ENCODE peak calls at places on chromosomes 7 and 10, in seven cellular contexts. J, Z, S, L, N, T and Y are unnamed samples.

GRCh38 chr7:1825877-1826741 is 156.0 kb downstream of the ELFN1 start:
- DNase-seq in J (no peak), Z (no peak), S (no peak), L (no peak), N (no peak), T (no peak), Y (no peak)

GRCh38 chr7:157150825-157151412 is 12.2 kb downstream of the UBE3C start:
- DNase-seq in J (peak; percentile 61), Z (no peak), S (no peak), L (no peak), N (no peak), T (no peak), Y (no peak)

GRCh38 chr10:101838416-101838970 is 5.1 kb downstream of the KCNIP2 start:
- DNase-seq in J (no peak), Z (no peak), S (no peak), L (no peak), N (no peak), T (no peak), Y (no peak)

GRCh38 chr7:157006829-157007469 is 3.5 kb downstream of the MNX1 start:
- DNase-seq in J (no peak), Z (no peak), S (no peak), L (no peak), N (no peak), T (no peak), Y (no peak)

GRCh38 chr10:72087969-72088878 is at the start of gene SPOCK2:
- DNase-seq in J (no peak), Z (no peak), S (no peak), L (peak; percentile 75), N (no peak), T (peak; percentile 53), Y (peak; percentile 60)

GRCh38 chr10:97849101-97849490 is 547 bp upstream of the GOLGA7B start:
- DNase-seq in J (no peak), Z (no peak), S (no peak), L (no peak), N (no peak), T (no peak), Y (no peak)

GRCh38 chr10:122103592-122103991 is 114.6 kb downstream of the TACC2 start:
- DNase-seq in J (no peak), Z (no peak), S (no peak), L (no peak), N (no peak), T (no peak), Y (no peak)

GRCh38 chr10:119509909-119510451 is 32.5 kb downstream of the RGS10 start:
- DNase-seq in J (no peak), Z (no peak), S (no peak), L (no peak), N (no peak), T (no peak), Y (no peak)

GRCh38 chr10:77073066-77073960 is 564.3 kb downstream of the KCNMA1 start:
- DNase-seq in J (peak; percentile 84), Z (no peak), S (no peak), L (no peak), N (no peak), T (no peak), Y (no peak)

GRCh38 chr7:73526892-73527821 is 5.1 kb upstream of the BAZ1B start:
- DNase-seq in J (no peak), Z (no peak), S (no peak), L (no peak), N (no peak), T (no peak), Y (peak; percentile 22)

GRCh38 chr7:36658603-36659516 is 65.4 kb downstream of the AOAH start:
- DNase-seq in J (no peak), Z (no peak), S (peak; percentile 93), L (no peak), N (no peak), T (no peak), Y (no peak)

GRCh38 chr7:117323877-117324699 is 1.2 kb upstream of the WNT2 start:
- DNase-seq in J (peak; percentile 58), Z (no peak), S (no peak), L (no peak), N (no peak), T (peak; percentile 23), Y (no peak)

GRCh38 chr7:87475359-87476178 is at the start of gene ABCB4:
- DNase-seq in J (peak; percentile 82), Z (no peak), S (no peak), L (no peak), N (no peak), T (peak; percentile 30), Y (peak; percentile 31)

GRCh38 chr7:107068156-107068555 is 23.7 kb downstream of the PRKAR2B start:
- DNase-seq in J (no peak), Z (no peak), S (no peak), L (no peak), N (no peak), T (no peak), Y (no peak)